ENCODE peak calls at places on chromosomes 12 and 14, in ten cellular contexts. G is uterus, L is suprapubic skin, J is heart left ventricle, I is A549, M is ovary, Y is HepG2, Q is H1, N is HCT116, B is tibial nerve. X is an unnamed sample. For H3K4me1, the result is how much of the 10 kb centered on the place peaks cover.

GRCh38 chr12:130202201-130202600 is 39.9 kb downstream of the FZD10 start:
- DNase-seq in G (no peak), L (no peak), J (no peak), I (no peak), M (no peak), Y (no peak), Q (no peak), N (no peak), B (no peak), X (no peak)

GRCh38 chr12:24379038-24379437 is 429.6 kb upstream of the SOX5 start:
- DNase-seq in G (no peak), L (no peak), J (no peak), I (no peak), M (no peak), Y (no peak), Q (no peak), N (no peak), B (no peak), X (no peak)

GRCh38 chr12:79531547-79531946 is 159.2 kb downstream of the PAWR start:
- DNase-seq in G (no peak), L (no peak), J (no peak), I (peak), M (no peak), Y (peak), Q (no peak), N (no peak), B (no peak), X (no peak)

GRCh38 chr14:77212933-77213656 is 31.5 kb downstream of the TMEM63C start:
- DNase-seq in G (no peak), L (no peak), J (no peak), I (peak), M (no peak), Y (peak), Q (peak), N (peak), B (no peak), X (no peak)

GRCh38 chr12:26465419-26466097 is 270.2 kb downstream of the SSPN start:
- DNase-seq in G (no peak), L (no peak), J (no peak), I (peak), M (no peak), Y (no peak), Q (no peak), N (no peak), B (no peak), X (no peak)

GRCh38 chr14:71618047-71618446 is 314.2 kb upstream of the RGS6 start:
- DNase-seq in G (no peak), L (no peak), J (no peak), I (no peak), M (no peak), Y (no peak), Q (no peak), N (no peak), B (no peak), X (no peak)

GRCh38 chr14:103517172-103517566 is 5.5 kb downstream of the CKB start:
- DNase-seq in G (no peak), L (no peak), J (no peak), I (no peak), M (no peak), Y (no peak), Q (no peak), N (no peak), B (no peak), X (no peak)

GRCh38 chr14:40989260-40989659 is 617.4 kb upstream of the LRFN5 start:
- DNase-seq in G (no peak), L (no peak), J (no peak), I (no peak), M (no peak), Y (no peak), Q (no peak), N (no peak), B (no peak), X (no peak)

GRCh38 chr12:13591488-13591887 is 389.9 kb downstream of the GRIN2B start:
- DNase-seq in G (no peak), L (no peak), J (no peak), I (no peak), M (no peak), Y (no peak), Q (no peak), N (no peak), B (no peak), X (no peak)

GRCh38 chr14:65729547-65729946 is 317.0 kb downstream of the FUT8 start:
- DNase-seq in G (no peak), L (no peak), J (no peak), I (no peak), M (no peak), Y (no peak), Q (no peak), N (no peak), B (no peak), X (no peak)
- H3K4me1 ChIP-seq in G (under half), L (under half), J (under half), I (under half), M (under half), Y (under half), Q (under half), N (under half), B (under half), X (under half)

GRCh38 chr12:133080619-133081407 is at the start of gene ZNF140:
- DNase-seq in G (peak), L (peak), J (peak), I (peak), M (peak), Y (peak), Q (peak), N (no peak), B (peak), X (peak)
- TF ChIP-seq POLR2A in G (peak), L (peak), J (no peak), I (peak), M (peak), Y (peak), Q (no peak), N (no peak), B (peak), X (peak)

GRCh38 chr12:113187588-113187987 is 2.1 kb downstream of the RITA1 start:
- DNase-seq in G (no peak), L (no peak), J (no peak), I (no peak), M (no peak), Y (no peak), Q (no peak), N (no peak), B (no peak), X (no peak)
- H3K4me1 ChIP-seq in G (under half), L (under half), J (under half), I (under half), M (under half), Y (under half), Q (under half), N (half or more), B (under half), X (under half)

GRCh38 chr14:65321370-65321875 is 91.1 kb upstream of the FUT8 start:
- DNase-seq in G (no peak), L (no peak), J (no peak), I (peak), M (no peak), Y (no peak), Q (no peak), N (no peak), B (no peak), X (no peak)
- TF ChIP-seq POLR2A in G (no peak), L (no peak), J (no peak), I (no peak), M (no peak), Y (no peak), Q (no peak), N (no peak), B (no peak), X (no peak)

GRCh38 chr12:122185079-122185478 is 2.2 kb downstream of the LRRC43 start:
- DNase-seq in G (no peak), L (no peak), J (no peak), I (no peak), M (no peak), Y (no peak), Q (no peak), N (no peak), B (no peak), X (no peak)
- H3K4me1 ChIP-seq in G (under half), L (under half), J (under half), I (under half), M (under half), Y (under half), Q (under half), N (under half), B (under half), X (under half)

DNA sequence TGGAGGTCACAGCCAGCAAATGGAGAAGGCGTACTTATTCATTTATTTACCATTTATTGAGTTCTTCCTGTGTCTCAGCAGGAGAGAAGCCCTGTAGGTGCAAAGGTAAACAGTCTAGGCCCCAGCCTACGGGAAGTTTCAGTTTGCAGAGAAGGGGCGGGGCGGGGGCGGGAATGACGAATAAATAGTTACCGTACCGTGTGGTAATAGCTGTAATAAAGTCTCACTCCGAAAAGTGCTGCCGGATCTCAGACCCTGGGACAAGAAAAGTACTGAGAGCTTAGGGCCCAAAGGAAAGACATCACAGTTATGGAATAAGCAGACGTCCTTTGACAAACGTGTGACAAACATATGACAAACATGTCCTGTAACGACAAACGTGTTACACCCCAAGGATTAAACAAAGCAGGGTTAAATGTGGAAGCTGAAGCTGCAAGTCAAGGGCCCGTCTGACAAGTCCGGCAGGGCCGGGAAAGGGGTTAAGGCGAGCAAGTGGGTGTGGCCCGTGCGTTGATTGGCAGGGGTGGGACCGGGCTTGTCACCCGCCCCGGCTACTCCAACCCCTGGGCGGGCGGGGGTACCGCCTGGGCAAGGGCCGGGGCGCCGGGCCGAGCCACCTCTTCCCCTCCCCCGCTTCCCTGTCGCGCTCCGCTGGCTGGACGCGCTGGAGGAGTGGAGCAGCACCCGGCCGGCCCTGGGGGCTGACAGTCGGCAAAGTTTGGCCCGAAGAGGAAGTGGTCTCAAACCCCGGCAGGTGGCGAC is at the start of gene LRP10:
- DNase-seq in G (peak), L (peak), J (peak), I (peak), M (peak), Y (peak), Q (no peak), N (peak), B (peak), X (peak)
- TF ChIP-seq POLR2A in G (peak), L (peak), J (no peak), I (peak), M (peak), Y (no peak), Q (no peak), N (peak), B (peak), X (peak)

DNA sequence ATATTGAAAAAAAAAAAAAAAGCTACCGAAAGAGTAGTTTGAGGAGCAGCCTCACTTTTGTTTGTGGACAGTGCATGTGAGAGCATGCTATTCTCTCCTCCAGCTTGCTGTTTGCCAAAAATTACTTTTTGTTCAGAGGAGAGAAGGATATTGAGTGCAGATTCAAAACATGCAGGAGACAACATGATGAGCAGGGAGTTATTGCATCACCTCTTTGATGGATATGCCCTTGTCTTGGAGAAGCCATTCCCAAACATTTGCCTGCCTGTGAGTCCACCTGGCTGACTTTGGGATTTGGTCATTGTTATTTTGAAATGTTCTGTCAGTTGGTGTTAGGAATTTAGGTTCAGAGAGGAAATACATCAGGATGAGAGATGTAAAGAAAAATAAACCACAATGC is 2.4 kb downstream of the C12orf75 start:
- DNase-seq in G (no peak), L (no peak), J (no peak), I (no peak), M (no peak), Y (no peak), Q (no peak), N (no peak), B (no peak), X (no peak)
- H3K4me1 ChIP-seq in G (under half), L (under half), J (under half), I (half or more), M (under half), Y (under half), Q (under half), N (under half), B (under half), X (under half)

GRCh38 chr12:111438501-111438900 is 32.8 kb downstream of the SH2B3 start:
- DNase-seq in G (no peak), L (no peak), J (peak), I (no peak), M (no peak), Y (no peak), Q (no peak), N (no peak), B (no peak), X (no peak)
- TF ChIP-seq POLR2A in G (no peak), L (no peak), J (no peak), I (no peak), M (no peak), Y (no peak), Q (no peak), N (no peak), B (no peak), X (no peak)

DNA sequence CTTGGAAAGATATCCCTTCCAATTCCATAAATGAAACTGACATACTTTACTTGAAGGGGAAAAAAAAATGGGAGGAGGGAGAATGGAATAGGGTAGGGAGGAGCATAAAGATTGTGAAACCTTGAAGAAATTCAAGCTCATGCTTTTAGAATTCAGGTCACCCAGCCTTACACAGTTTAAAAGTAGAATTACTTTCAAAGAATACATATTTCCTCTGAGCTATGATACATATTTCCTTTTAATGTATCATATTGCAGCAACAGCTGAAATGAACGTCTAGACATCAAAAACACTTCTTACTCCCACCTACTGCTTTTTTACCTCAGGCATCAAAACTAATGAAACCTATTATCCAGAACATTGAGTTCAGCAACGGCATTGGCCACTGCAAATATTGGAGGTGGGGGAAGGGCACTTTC is 156.0 kb downstream of the MED13L start:
- DNase-seq in G (no peak), L (no peak), J (no peak), I (no peak), M (no peak), Y (no peak), Q (no peak), N (no peak), B (no peak), X (no peak)
- H3K4me1 ChIP-seq in G (under half), L (half or more), J (under half), I (half or more), M (under half), Y (under half), Q (under half), N (under half), B (under half), X (half or more)

X was measured in gastrocnemius medialis.